ENCODE peak calls at places on chromosomes 3 and 15, in six cellular contexts. C is IMR-90, U is mesenchymal stem cell, Y is mesendoderm, G is H1, K is neuronal stem cell. A is an unnamed sample.

GRCh38 chr3:139287557-139287956 is 56.3 kb upstream of the MRPS22 start:
- DNase-seq in Y (no peak), U (no peak), C (no peak), G (no peak), K (no peak), A (no peak)

GRCh38 chr15:31974855-31975421 is 55.4 kb upstream of the CHRNA7 start:
- DNase-seq in Y (peak; percentile 82), G (no peak), C (peak; percentile 0), K (peak; percentile 72), U (peak; percentile 3), A (peak; percentile 73)

GRCh38 chr3:172726370-172726769 is 15.5 kb upstream of the NCEH1 start:
- DNase-seq in U (peak; percentile 33), Y (no peak), K (no peak), G (no peak), C (peak; percentile 32), A (no peak)

GRCh38 chr3:188026191-188026968 is 127.6 kb upstream of the LPP start:
- DNase-seq in K (no peak), Y (no peak), G (no peak), C (no peak), U (no peak), A (no peak)

GRCh38 chr3:56812749-56813655 is 11.3 kb upstream of the ARHGEF3 start:
- DNase-seq in U (no peak), C (no peak), G (no peak), Y (no peak), K (no peak), A (no peak)

GRCh38 chr3:168671091-168671490 is 575.4 kb upstream of the GOLIM4 start:
- DNase-seq in C (no peak), U (no peak), G (no peak), Y (no peak), K (no peak), A (no peak)

GRCh38 chr15:55277116-55277564 is 12.5 kb downstream of the RAB27A start:
- DNase-seq in G (no peak), C (peak; percentile 82), K (no peak), Y (no peak), U (peak; percentile 81), A (no peak)

GRCh38 chr3:100737334-100737733 is 28.0 kb downstream of the TFG start:
- DNase-seq in G (no peak), C (peak; percentile 15), U (peak; percentile 28), Y (peak; percentile 96), K (peak; percentile 17), A (no peak)

GRCh38 chr15:90342655-90343054 is 9.4 kb upstream of the ZNF774 start:
- DNase-seq in C (no peak), G (no peak), Y (peak; percentile 71), K (no peak), U (no peak), A (no peak)

GRCh38 chr3:1808590-1808989 is 290.1 kb upstream of the CNTN4 start:
- DNase-seq in C (no peak), U (no peak), Y (no peak), G (no peak), K (no peak), A (no peak)

DNA sequence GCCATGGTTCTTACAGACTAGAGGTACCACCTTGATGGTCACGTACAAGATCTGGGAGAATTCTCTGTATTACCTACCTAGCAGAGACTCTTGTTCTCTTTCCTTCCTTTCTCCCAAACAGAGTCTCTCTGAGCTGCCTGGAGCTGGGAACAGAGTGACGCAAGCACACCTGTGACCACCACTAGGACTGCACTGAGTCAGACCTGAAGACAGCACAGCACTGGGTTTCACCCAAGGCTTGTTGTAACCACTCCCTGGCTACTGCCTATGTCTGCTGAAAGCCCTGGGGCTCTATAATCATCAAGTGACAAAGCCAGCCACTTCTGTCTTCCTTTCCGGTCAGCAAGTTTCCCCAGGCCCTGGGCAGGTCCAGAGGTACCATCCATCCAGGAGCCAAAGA is 293.3 kb upstream of the CNTN4 start:
- DNase-seq in C (no peak), K (no peak), Y (no peak), G (no peak), U (no peak), A (no peak)
- H3K4ac ChIP-seq in C (no peak overlapping the region), K (no peak overlapping the region), Y (no peak overlapping the region), G (no peak overlapping the region), U (no peak overlapping the region), A (no peak overlapping the region)

DNA sequence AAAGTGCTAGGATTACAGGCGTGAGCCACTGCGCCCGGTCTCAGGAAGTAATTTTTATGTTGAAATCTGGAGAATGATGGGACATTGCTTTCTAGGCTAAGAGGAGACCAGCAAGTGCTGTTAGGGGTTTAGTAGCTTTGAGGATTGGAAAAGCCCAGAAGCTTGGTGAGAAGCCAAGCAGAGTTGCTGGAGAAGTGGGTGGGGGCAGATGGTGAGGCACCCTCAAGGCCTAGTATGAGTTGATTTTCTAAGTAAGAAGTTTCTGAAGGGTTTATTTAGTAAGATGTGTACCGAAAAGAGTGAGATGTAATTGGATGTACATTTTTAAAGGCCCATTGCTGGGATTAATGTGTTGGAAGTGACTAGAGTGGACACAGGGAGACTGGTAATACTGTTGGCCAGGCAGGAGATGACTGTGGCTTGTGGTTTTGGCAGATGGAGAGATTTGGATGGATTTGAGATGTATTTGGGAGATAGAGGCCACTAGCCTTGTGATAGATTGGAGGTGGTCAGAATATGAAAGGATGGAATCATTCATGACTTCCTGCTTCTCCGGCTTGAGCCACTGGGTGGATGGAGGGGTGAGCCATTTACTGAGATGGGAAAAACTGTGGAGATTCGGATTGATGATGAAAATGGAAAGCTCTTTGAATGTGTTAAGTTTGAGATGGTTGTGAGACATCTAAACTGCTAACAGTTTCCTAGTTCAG is 2.3 kb downstream of the LRRC28 start:
- DNase-seq in K (no peak), U (peak; percentile 30), C (peak; percentile 61), Y (no peak), G (no peak), A (no peak)
- H3K4ac ChIP-seq in K (no peak overlapping the region), U (no peak overlapping the region), C (no peak overlapping the region), Y (no peak overlapping the region), G (no peak overlapping the region), A (no peak overlapping the region)

DNA sequence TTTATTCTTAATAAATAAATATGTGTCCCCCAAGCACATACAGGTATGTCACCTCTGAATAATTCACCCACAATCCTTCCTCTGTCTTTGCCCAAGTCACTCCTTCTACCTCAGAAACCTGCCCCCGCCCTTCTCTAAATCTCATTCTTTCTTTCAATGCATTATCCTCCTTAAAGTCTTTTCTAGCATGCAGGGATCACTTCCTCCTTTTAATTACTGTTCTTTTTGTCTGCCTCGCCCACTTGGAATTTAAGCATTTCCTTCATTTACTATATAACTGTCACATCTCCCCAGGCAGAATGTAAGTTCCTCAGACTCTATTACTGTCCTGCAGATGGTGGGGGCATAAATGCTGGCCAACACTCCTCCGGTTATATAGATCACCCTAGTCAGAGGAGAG is 7.8 kb downstream of the CCDC80 start:
- DNase-seq in C (no peak), U (no peak), Y (no peak), K (no peak), G (no peak), A (no peak)
- H3K4ac ChIP-seq in C (peak overlapping the region; percentile 73), U (no peak overlapping the region), Y (no peak overlapping the region), K (no peak overlapping the region), G (no peak overlapping the region), A (no peak overlapping the region)

GRCh38 chr3:44242716-44243115 is 1.0 kb downstream of the TOPAZ1 start:
- DNase-seq in K (no peak), C (no peak), Y (no peak), G (no peak), U (no peak), A (no peak)
- H3K4ac ChIP-seq in K (no peak overlapping the region), C (no peak overlapping the region), Y (no peak overlapping the region), G (no peak overlapping the region), U (no peak overlapping the region), A (no peak overlapping the region)

GRCh38 chr3:129608087-129608935 is 1.8 kb upstream of the PLXND1 start:
- DNase-seq in Y (peak; percentile 95), K (no peak), G (no peak), C (peak; percentile 69), U (peak; percentile 71), A (peak; percentile 80)
- H3K4ac ChIP-seq in Y (peak overlapping the region; percentile 90), K (no peak overlapping the region), G (peak overlapping the region; percentile 17), C (peak overlapping the region; percentile 63), U (peak overlapping the region; percentile 96), A (no peak overlapping the region)

GRCh38 chr3:32819086-32819450 is 1.3 kb downstream of the TRIM71 start:
- DNase-seq in C (no peak), G (no peak), K (no peak), U (no peak), Y (no peak), A (no peak)
- H3K4ac ChIP-seq in C (no peak overlapping the region), G (peak overlapping the region; percentile 55), K (no peak overlapping the region), U (no peak overlapping the region), Y (peak overlapping the region; percentile 66), A (no peak overlapping the region)

DNA sequence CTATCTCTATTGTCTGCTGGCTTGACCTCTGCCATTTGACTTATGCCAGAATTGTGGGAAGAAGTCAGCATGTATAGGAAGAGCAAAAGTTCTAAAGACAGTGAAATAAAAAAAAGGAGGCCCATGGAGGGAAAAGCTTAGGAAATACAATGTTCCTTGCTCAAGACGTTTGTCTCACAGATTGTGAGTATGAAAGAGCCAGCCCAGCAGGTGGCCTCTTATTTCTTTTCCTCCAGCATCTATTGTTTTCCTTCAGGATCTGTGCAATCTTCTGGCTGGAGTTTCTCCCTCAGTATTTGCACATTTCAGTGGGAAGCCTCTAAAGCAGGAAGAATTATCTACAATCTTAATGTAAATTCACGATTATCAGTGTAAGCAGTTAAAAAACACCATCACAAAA is 43.7 kb downstream of the ZDHHC3 start:
- DNase-seq in C (no peak), G (no peak), K (peak; percentile 26), U (no peak), Y (no peak), A (no peak)
- H3K4ac ChIP-seq in C (no peak overlapping the region), G (no peak overlapping the region), K (no peak overlapping the region), U (no peak overlapping the region), Y (no peak overlapping the region), A (no peak overlapping the region)

GRCh38 chr3:5141760-5142159 is 19.7 kb downstream of the ARL8B start:
- DNase-seq in Y (no peak), G (no peak), C (no peak), K (no peak), U (no peak), A (no peak)
- H3K4ac ChIP-seq in Y (no peak overlapping the region), G (no peak overlapping the region), C (no peak overlapping the region), K (no peak overlapping the region), U (no peak overlapping the region), A (no peak overlapping the region)

A was measured in H9.